ENCODE peak calls at places on chromosomes 7 and 10, in five cellular contexts. R is PC-3, M is PC-9, W is psoas muscle, U is neural progenitor cell. L is an unnamed sample. For H3K4me1, the result is how much of the 10 kb centered on the place peaks cover.

GRCh38 chr10:73889014-73889413 is 14.7 kb upstream of the CAMK2G start:
- DNase-seq in U (no peak), M (peak), R (peak), W (peak), L (peak)

GRCh38 chr10:69503896-69504265 is 52.6 kb downstream of the TSPAN15 start:
- DNase-seq in W (no peak), U (no peak), M (no peak), R (no peak), L (no peak)

GRCh38 chr10:109219935-109220334 is 703.4 kb downstream of the XPNPEP1 start:
- DNase-seq in W (no peak), R (no peak), U (no peak), M (no peak), L (no peak)

GRCh38 chr7:47602272-47603004 is 20.5 kb upstream of the TNS3 start:
- DNase-seq in W (no peak), M (no peak), R (no peak), U (no peak), L (no peak)

GRCh38 chr10:11520892-11521291 is 90.6 kb downstream of the USP6NL start:
- DNase-seq in M (no peak), W (no peak), U (no peak), R (no peak), L (no peak)

GRCh38 chr7:128197586-128197985 is 43.5 kb upstream of the LEP start:
- DNase-seq in R (no peak), M (no peak), W (no peak), U (no peak), L (no peak)

GRCh38 chr10:65931291-65932080 is 994.4 kb upstream of the LRRTM3 start:
- DNase-seq in U (peak), M (no peak), W (no peak), R (no peak), L (no peak)

GRCh38 chr7:88183051-88183450 is 36.8 kb downstream of the SRI start:
- DNase-seq in W (no peak), U (no peak), R (peak), M (no peak), L (no peak)

GRCh38 chr10:49759787-49760551 is 2.2 kb downstream of the OGDHL start:
- DNase-seq in R (no peak), W (no peak), M (no peak), U (no peak), L (no peak)

GRCh38 chr7:46239856-46240255 is 318.8 kb upstream of the IGFBP3 start:
- DNase-seq in M (no peak), W (no peak), R (no peak), U (no peak), L (no peak)

GRCh38 chr7:106367018-106367420 is 82.2 kb upstream of the NAMPT start:
- DNase-seq in R (peak), M (no peak), U (peak), W (no peak), L (peak)

GRCh38 chr10:123972481-123973401 is 81.1 kb upstream of the CPXM2 start:
- DNase-seq in U (peak), W (no peak), R (no peak), M (no peak), L (no peak)

GRCh38 chr7:134845461-134845860 is 66.0 kb downstream of the CALD1 start:
- DNase-seq in M (no peak), R (peak), W (no peak), U (no peak), L (no peak)
- H3K27ac ChIP-seq in M (no peak), R (no peak), W (no peak), U (no peak), L (no peak)

DNA sequence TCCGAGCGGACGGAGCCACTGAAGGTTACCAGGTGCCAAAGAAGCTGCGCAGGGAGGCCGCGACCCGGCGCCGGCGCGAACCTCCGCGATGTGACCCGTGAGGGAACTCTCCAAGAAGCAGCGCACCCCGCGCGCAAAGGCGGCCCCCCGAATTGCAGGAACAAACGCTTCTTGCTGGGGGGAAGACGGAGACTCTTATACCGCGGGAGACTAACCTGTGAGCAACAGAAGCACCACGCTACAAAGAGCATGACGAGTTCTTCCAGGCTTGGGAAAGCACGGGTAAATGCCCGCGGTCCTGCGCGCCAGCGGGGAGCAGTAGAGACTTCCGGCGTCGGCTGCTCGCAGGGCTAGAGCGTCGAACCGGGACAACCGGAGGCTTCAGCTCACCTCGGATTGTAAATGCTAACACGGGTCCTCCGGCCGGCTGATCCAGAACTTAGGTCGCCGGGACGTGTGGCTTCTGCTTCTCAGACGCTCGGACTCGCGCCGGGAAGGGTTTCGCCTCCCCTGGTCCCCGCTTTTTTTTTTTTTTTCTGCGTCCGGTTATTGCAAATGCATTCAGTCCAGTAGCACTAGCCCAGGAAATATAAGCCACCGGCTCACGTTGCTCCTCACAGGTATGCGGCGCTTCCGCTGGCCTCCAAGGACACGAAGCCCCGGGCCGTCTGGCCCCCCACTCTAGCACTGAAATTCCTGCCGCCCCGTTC is at the start of gene COA1:
- DNase-seq in R (peak), U (peak), M (peak), W (peak), L (peak)
- TF ChIP-seq CTCF in R (no peak), U (peak), M (no peak), W (no peak), L (no peak)

DNA sequence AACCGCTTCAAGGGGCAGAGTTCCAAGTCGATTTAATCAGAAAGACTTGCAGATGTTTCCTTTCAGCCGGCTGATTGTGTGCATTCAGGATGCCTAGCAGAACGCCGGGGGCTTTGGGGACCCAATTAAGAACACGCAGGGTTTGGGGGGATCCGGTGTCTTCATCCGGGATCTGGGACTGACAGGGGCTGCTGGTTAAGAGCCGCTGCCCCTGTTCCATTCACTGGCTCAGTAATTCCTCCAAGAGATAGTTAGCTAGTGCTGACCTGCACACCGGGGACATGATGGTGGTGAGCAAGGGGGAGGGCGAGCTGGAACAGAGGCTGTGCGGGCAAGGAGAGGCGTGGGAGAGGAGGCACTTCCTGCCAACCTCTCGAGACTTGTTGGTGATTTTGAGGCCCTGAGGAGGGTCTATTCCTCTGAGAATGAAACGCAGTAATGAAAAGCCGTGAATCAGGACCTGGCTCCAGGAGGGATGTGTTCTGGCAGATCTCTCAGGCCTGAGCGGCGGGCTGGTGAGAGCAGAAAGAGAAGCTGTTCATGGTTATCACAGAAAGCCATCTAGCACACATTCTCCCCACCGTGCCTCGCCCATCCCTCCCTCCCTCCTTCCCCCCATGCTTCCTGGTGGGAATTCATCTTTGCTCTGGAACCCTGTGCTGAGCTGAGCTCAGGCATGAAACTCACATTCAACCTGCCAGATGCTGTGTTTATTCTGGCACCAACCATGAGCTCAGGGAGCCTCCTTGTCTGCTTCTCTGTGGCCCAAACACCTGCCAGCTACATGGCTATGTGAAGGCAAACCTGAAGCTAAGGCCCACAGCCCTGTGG is 151.9 kb downstream of the CCDC3 start:
- DNase-seq in M (no peak), R (no peak), U (no peak), W (no peak), L (no peak)
- H3K4me1 ChIP-seq in M (under half), R (under half), U (under half), W (under half), L (under half)

GRCh38 chr10:22681301-22681700 is 33.1 kb downstream of the PIP4K2A start:
- DNase-seq in R (no peak), W (no peak), M (no peak), U (no peak), L (no peak)
- H3K27ac ChIP-seq in R (peak), W (no peak), M (peak), U (no peak), L (no peak)

GRCh38 chr7:1812693-1813393 is 142.8 kb downstream of the ELFN1 start:
- DNase-seq in R (no peak), U (peak), M (no peak), W (no peak), L (peak)
- TF ChIP-seq CTCF in R (no peak), U (peak), M (peak), W (no peak), L (peak)

GRCh38 chr7:149865437-149865836 is 8.3 kb upstream of the ATP6V0E2 start:
- DNase-seq in M (no peak), U (no peak), R (no peak), W (no peak), L (no peak)

GRCh38 chr7:149864023-149864422 is 9.7 kb upstream of the ATP6V0E2 start:
- DNase-seq in W (no peak), M (no peak), R (no peak), U (no peak), L (no peak)

GRCh38 chr7:149866139-149866785 is 7.5 kb upstream of the ATP6V0E2 start:
- DNase-seq in M (no peak), R (no peak), W (no peak), U (no peak), L (no peak)

GRCh38 chr7:149863500-149863899 is 10.3 kb upstream of the ATP6V0E2 start:
- DNase-seq in M (no peak), W (no peak), R (no peak), U (no peak), L (no peak)

DNA sequence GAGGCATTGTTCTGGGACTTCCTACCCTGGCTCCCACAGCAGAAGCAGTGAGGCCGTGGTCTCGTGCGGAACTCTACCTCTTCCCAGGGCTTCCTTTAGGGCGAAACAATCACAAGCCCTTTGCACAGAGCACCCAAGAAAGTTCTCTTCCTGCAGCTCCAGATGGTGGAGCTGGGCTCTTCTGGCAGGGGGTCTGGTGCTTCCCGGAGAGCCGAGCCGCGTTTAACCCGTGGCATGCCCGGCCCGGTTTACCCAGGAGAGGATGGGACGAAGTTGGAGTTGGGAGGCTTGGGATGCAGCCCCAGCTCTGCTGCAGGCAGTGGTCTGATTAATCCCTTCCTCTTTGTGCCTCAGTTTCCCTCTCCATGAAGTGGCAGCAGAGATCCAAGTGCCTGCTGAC is 9.0 kb upstream of the ATP6V0E2 start:
- DNase-seq in M (no peak), U (no peak), R (no peak), W (no peak), L (no peak)
- H3K4me1 ChIP-seq in M (under half), U (under half), R (under half), W (under half), L (under half)

GRCh38 chr7:109616551-109617069 is 1046.9 kb downstream of the DNAJB9 start:
- DNase-seq in U (no peak), R (no peak), W (no peak), M (no peak), L (no peak)

DNA sequence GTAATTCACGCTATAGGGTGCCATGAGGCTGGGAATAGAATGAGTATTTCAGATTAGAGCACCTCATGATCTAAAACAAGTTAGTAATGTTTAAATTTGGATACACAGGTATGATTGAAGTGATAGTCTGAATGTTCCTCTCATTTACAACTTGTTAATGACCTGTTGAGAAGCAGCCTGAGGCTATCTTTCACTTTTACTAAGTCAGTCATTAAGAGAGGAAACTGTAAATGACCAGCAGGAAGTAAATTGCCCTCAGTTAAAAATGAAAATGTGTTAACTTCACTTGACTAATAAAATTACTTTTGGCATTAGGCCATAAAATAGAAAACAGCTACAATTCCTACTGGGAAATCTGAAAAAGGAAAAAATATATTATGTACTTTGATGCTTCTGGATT is 1042.0 kb downstream of the DNAJB9 start:
- DNase-seq in U (no peak), M (no peak), R (no peak), W (no peak), L (peak)
- H3K27ac ChIP-seq in U (no peak), M (no peak), R (no peak), W (no peak), L (no peak)